ENCODE peak calls at places on chromosomes 12 and 14, in six cellular contexts. W, G, T, R, A and N are unnamed samples.

GRCh38 chr14:22769369-22769768 is 2.9 kb downstream of the OXA1L start:
- DNase-seq in W (no peak), G (no peak), T (no peak), R (no peak), A (no peak), N (no peak)

GRCh38 chr12:48266826-48267225 is 63.7 kb upstream of the OR10AD1 start:
- DNase-seq in W (no peak), G (no peak), T (no peak), R (no peak), A (no peak), N (no peak)

GRCh38 chr12:30794591-30795409 is 40.0 kb upstream of the CAPRIN2 start:
- DNase-seq in W (no peak), G (peak), T (peak), R (peak), A (no peak), N (no peak)

GRCh38 chr12:22856120-22856699 is 231.2 kb downstream of the ETNK1 start:
- DNase-seq in W (no peak), G (peak), T (peak), R (peak), A (no peak), N (no peak)

GRCh38 chr12:127125607-127126259 is 1141.2 kb upstream of the TMEM132C start:
- DNase-seq in W (no peak), G (peak), T (peak), R (peak), A (no peak), N (peak)

GRCh38 chr12:132510111-132510724 is 20.3 kb downstream of the FBRSL1 start:
- DNase-seq in W (no peak), G (no peak), T (no peak), R (no peak), A (no peak), N (no peak)

GRCh38 chr12:85076688-85077430 is 40.7 kb downstream of the LRRIQ1 start:
- DNase-seq in W (no peak), G (peak), T (peak), R (peak), A (no peak), N (peak)

GRCh38 chr14:68966872-68967301 is 12.2 kb downstream of the ACTN1 start:
- DNase-seq in W (no peak), G (no peak), T (peak), R (no peak), A (no peak), N (no peak)

GRCh38 chr14:37864861-37865718 is 269.7 kb downstream of the TTC6 start:
- DNase-seq in W (no peak), G (peak), T (peak), R (no peak), A (no peak), N (peak)

GRCh38 chr14:80388980-80389711 is 177.8 kb upstream of the DIO2 start:
- DNase-seq in W (no peak), G (peak), T (peak), R (peak), A (no peak), N (peak)

GRCh38 chr14:32230695-32231280 is 27.7 kb upstream of the RNU6-8 start:
- DNase-seq in W (no peak), G (peak), T (peak), R (no peak), A (no peak), N (peak)

GRCh38 chr14:92014014-92014413 is 25.8 kb downstream of the TRIP11 start:
- DNase-seq in W (no peak), G (no peak), T (no peak), R (no peak), A (no peak), N (no peak)

GRCh38 chr14:101075801-101076413 is 172.4 kb upstream of the RTL1 start:
- DNase-seq in W (no peak), G (no peak), T (no peak), R (no peak), A (peak), N (no peak)

GRCh38 chr12:26863515-26863914 is 30.5 kb upstream of the ITPR2 start:
- DNase-seq in W (no peak), G (no peak), T (peak), R (no peak), A (no peak), N (no peak)

GRCh38 chr12:111435661-111436201 is 30.0 kb downstream of the SH2B3 start:
- DNase-seq in W (peak), G (no peak), T (no peak), R (no peak), A (no peak), N (no peak)

GRCh38 chr12:93061414-93062099 is 132.5 kb upstream of the EEA1 start:
- DNase-seq in W (no peak), G (no peak), T (no peak), R (no peak), A (no peak), N (no peak)

GRCh38 chr14:34365309-34365915 is 96.6 kb downstream of the SPTSSA start:
- DNase-seq in W (no peak), G (no peak), T (no peak), R (no peak), A (no peak), N (no peak)

GRCh38 chr14:72714871-72715214 is 179.1 kb downstream of the DPF3 start:
- DNase-seq in W (no peak), G (no peak), T (no peak), R (no peak), A (no peak), N (no peak)

GRCh38 chr12:123801573-123802178 is 39.6 kb downstream of the DNAH10 start:
- DNase-seq in W (no peak), G (peak), T (peak), R (peak), A (no peak), N (no peak)

GRCh38 chr14:92517761-92518160 is 4.2 kb downstream of the RIN3 start:
- DNase-seq in W (no peak), G (no peak), T (no peak), R (no peak), A (no peak), N (no peak)

GRCh38 chr12:106840217-106840616 is 65.7 kb downstream of the RIC8B start:
- DNase-seq in W (no peak), G (no peak), T (peak), R (no peak), A (no peak), N (no peak)

GRCh38 chr14:80269338-80269935 is 58.1 kb upstream of the DIO2 start:
- DNase-seq in W (no peak), G (no peak), T (peak), R (no peak), A (no peak), N (no peak)